ENCODE peak calls at places on chromosomes 1 and 21, in five cellular contexts. A is CD8-positive, alpha-beta memory T cell; H is right atrium auricular region; K is fibroblast of lung; D is CD4-positive, CD25-positive, alpha-beta regulatory T cell. G is an unnamed sample.

GRCh38 chr1:66371233-66372005 is 162.5 kb upstream of the SGIP1 start:
- DNase-seq in A (no peak), H (no peak), K (peak), D (no peak), G (no peak)

GRCh38 chr1:160070243-160071163 is 543 bp upstream of the KCNJ10 start:
- DNase-seq in A (peak), H (peak), K (peak), D (peak), G (peak)

GRCh38 chr1:212518188-212518951 is 85.7 kb downstream of the NENF start:
- DNase-seq in A (no peak), H (peak), K (peak), D (no peak), G (no peak)

GRCh38 chr1:118291686-118292085 is 106.7 kb upstream of the SPAG17 start:
- DNase-seq in A (no peak), H (peak), K (no peak), D (no peak), G (no peak)

GRCh38 chr1:21620461-21620860 is 48.7 kb downstream of the RAP1GAP start:
- DNase-seq in A (no peak), H (no peak), K (no peak), D (no peak), G (no peak)

GRCh38 chr1:161736332-161736969 is 13.1 kb upstream of the DUSP12 start:
- DNase-seq in A (no peak), H (no peak), K (peak), D (no peak), G (no peak)

GRCh38 chr1:118204106-118204505 is 19.1 kb upstream of the SPAG17 start:
- DNase-seq in A (no peak), H (no peak), K (no peak), D (no peak), G (no peak)

GRCh38 chr1:198064181-198064580 is 92.6 kb upstream of the NEK7 start:
- DNase-seq in A (no peak), H (no peak), K (no peak), D (no peak), G (no peak)

GRCh38 chr1:95010158-95010557 is 62.6 kb downstream of the ALG14 start:
- DNase-seq in A (no peak), H (no peak), K (peak), D (no peak), G (no peak)

GRCh38 chr1:26733982-26734381 is 38.2 kb downstream of the ARID1A start:
- DNase-seq in A (no peak), H (no peak), K (peak), D (no peak), G (no peak)

GRCh38 chr1:226121587-226122400 is 59.3 kb downstream of the H3-3A start:
- DNase-seq in A (peak), H (no peak), K (peak), D (peak), G (peak)

GRCh38 chr1:119739150-119739549 is 27.4 kb downstream of the PHGDH start:
- DNase-seq in A (no peak), H (no peak), K (no peak), D (no peak), G (no peak)

GRCh38 chr21:37087188-37087587 is 14.1 kb downstream of the TTC3 start:
- DNase-seq in A (no peak), H (no peak), K (peak), D (no peak), G (peak)

GRCh38 chr1:225712391-225712790 is 59.5 kb upstream of the ENAH start:
- DNase-seq in A (no peak), H (no peak), K (peak), D (no peak), G (no peak)

GRCh38 chr1:69524010-69524409 is 43.7 kb upstream of the LRRC7 start:
- DNase-seq in A (no peak), H (no peak), K (peak), D (no peak), G (no peak)

GRCh38 chr1:74504125-74505065 is 8.0 kb downstream of the LRRC53 start:
- DNase-seq in A (peak), H (no peak), K (peak), D (no peak), G (peak)

GRCh38 chr1:12643785-12644184 is at the start of gene AADACL4:
- DNase-seq in A (no peak), H (no peak), K (no peak), D (no peak), G (no peak)

GRCh38 chr1:179506199-179506598 is 69.5 kb downstream of the NPHS2 start:
- DNase-seq in A (no peak), H (no peak), K (no peak), D (no peak), G (no peak)

GRCh38 chr1:229822026-229822425 is 196.0 kb downstream of the URB2 start:
- DNase-seq in A (no peak), H (no peak), K (no peak), D (no peak), G (no peak)

GRCh38 chr1:203799157-203799556 is 3.7 kb downstream of the ZBED6 start:
- DNase-seq in A (no peak), H (no peak), K (no peak), D (no peak), G (no peak)

GRCh38 chr1:181423301-181423918 is 59.9 kb upstream of the CACNA1E start:
- DNase-seq in A (peak), H (no peak), K (peak), D (no peak), G (peak)

GRCh38 chr1:59006309-59006698 is 222.5 kb upstream of the JUN start:
- DNase-seq in A (no peak), H (no peak), K (no peak), D (no peak), G (no peak)

GRCh38 chr1:59007429-59007819 is 223.6 kb upstream of the JUN start:
- DNase-seq in A (no peak), H (no peak), K (no peak), D (no peak), G (no peak)

GRCh38 chr1:59007820-59008598 is 224.2 kb upstream of the JUN start:
- DNase-seq in A (no peak), H (no peak), K (peak), D (no peak), G (no peak)

GRCh38 chr1:59006932-59007331 is 223.1 kb upstream of the JUN start:
- DNase-seq in A (no peak), H (no peak), K (no peak), D (no peak), G (no peak)

DNA sequence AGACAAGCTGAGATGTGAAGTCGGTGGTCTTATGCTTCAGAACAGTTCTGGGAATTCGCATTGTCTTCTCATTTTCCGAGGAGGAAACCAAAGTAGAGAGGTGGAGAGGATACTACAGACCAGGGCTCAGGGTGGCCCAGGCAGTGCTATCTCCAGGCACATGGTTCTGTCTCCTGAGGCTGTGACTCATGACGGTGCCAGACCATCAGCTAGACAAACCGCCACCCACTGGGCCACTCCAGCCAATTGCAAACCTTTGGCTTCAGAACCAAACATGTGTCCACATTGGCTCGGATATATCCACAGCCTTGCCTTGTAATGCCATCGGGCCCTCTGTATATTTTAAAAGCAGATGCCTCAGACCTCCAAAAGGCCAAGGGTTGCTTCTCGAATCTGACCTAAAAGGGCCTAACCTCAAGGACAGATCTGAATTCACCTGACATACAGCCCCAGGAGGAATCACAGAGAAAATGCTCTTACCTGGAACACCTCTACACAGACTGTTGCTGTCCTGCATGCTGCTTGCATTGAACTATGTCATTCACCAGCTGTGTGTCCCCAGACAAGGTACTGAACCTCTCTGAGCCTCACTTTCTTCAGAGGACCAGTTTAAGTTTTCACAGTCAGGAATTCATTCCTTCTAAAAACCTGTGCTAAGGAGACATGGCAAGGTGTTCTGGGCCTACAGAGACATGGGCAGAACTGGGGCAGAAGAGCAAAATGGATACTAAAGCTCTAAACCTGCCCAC is 224.9 kb upstream of the JUN start:
- DNase-seq in A (no peak), H (no peak), K (no peak), D (no peak), G (no peak)
- H3K27ac ChIP-seq in A (no peak), H (no peak), K (no peak), D (no peak), G (no peak)

DNA sequence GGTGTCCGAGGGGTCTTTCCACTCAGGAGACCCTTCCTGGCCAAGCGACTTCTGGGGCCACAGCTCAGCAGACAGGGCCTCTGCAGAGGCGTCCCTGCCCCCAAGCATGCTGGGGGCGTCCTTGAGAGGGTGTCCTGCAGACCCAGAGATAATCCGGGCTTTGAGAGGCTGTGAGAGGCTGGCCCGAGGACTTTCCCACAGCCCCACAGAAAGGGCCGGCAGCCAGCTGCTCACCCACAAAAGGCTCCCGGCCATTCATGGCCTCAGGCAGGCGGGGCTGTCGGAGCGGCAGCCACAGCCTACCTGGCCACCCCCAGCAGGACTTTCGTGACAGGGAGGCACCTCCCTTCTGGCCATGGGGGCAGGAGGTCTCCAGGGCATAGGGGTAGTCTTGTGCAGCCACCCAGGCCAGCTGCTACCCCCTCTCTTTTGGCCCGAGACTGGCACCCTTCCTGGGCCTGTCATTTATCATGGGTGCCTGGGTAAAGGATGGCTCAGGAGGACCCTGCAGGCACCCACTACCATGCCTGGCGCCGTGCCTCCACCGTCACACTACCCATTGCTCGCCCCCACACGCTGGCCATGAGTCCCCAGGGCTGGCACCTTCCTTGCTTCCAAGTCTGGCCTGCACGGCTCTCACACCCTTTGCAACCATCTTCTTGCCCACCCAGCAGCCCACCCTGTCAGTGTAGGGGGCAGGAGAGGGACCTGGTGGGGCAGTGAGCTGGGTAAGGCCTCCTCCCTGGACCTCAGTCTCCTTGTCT is 11.1 kb upstream of the TNFRSF14 start:
- DNase-seq in A (no peak), H (no peak), K (no peak), D (no peak), G (no peak)
- H3K27ac ChIP-seq in A (peak), H (peak), K (no peak), D (peak), G (peak)

GRCh38 chr1:54339126-54339525 is 67.1 kb downstream of the SSBP3 start:
- DNase-seq in A (no peak), H (no peak), K (no peak), D (no peak), G (no peak)

GRCh38 chr1:54340434-54340833 is 65.8 kb downstream of the SSBP3 start:
- DNase-seq in A (no peak), H (no peak), K (no peak), D (no peak), G (no peak)

GRCh38 chr1:54337928-54338327 is 68.3 kb downstream of the SSBP3 start:
- DNase-seq in A (no peak), H (no peak), K (peak), D (no peak), G (no peak)

GRCh38 chr1:54337034-54337433 is 69.2 kb downstream of the SSBP3 start:
- DNase-seq in A (no peak), H (no peak), K (no peak), D (no peak), G (no peak)

GRCh38 chr1:54338479-54338878 is 67.7 kb downstream of the SSBP3 start:
- DNase-seq in A (no peak), H (no peak), K (no peak), D (no peak), G (no peak)
- H3K27ac ChIP-seq in A (no peak), H (no peak), K (no peak), D (no peak), G (no peak)

GRCh38 chr1:24972257-24973242 is 42.5 kb upstream of the RUNX3 start:
- DNase-seq in A (no peak), H (no peak), K (peak), D (no peak), G (no peak)

GRCh38 chr1:24970926-24971530 is 41.0 kb upstream of the RUNX3 start:
- DNase-seq in A (no peak), H (no peak), K (no peak), D (no peak), G (no peak)

GRCh38 chr1:24970399-24970753 is 40.3 kb upstream of the RUNX3 start:
- DNase-seq in A (no peak), H (no peak), K (peak), D (no peak), G (no peak)

GRCh38 chr1:24969616-24970398 is 39.7 kb upstream of the RUNX3 start:
- DNase-seq in A (no peak), H (no peak), K (no peak), D (no peak), G (no peak)

GRCh38 chr1:24971539-24971938 is 41.5 kb upstream of the RUNX3 start:
- DNase-seq in A (no peak), H (no peak), K (no peak), D (no peak), G (no peak)
- H3K27ac ChIP-seq in A (no peak), H (no peak), K (no peak), D (no peak), G (no peak)

GRCh38 chr1:116502915-116503314 is 67.9 kb downstream of the CD58 start:
- DNase-seq in A (no peak), H (no peak), K (no peak), D (no peak), G (no peak)
- H3K27ac ChIP-seq in A (peak), H (no peak), K (no peak), D (peak), G (no peak)

GRCh38 chr21:42844411-42845113 is 34.8 kb downstream of the WDR4 start:
- DNase-seq in A (no peak), H (no peak), K (no peak), D (no peak), G (no peak)
- H3K27ac ChIP-seq in A (no peak), H (peak), K (no peak), D (no peak), G (no peak)